ENCODE peak calls at places on chromosomes 11 and 22, in nine cellular contexts. H is HTR-8/SVneo, S is COR-L47, C is stomach, B is T-helper 2 cell, F is HAP-1, N is AG04450, V is mucosa of descending colon, Y is GM12891. L is an unnamed sample.
A peak's percentile ranks its signal among the peaks of the same experiment; 100 is the strongest.

GRCh38 chr11:72075756-72076155 is 4.6 kb downstream of the NUMA1 start:
- DNase-seq in H (no peak), S (no peak), C (no peak), V (no peak), N (no peak), B (no peak), F (no peak), Y (no peak), L (no peak)

GRCh38 chr22:19412478-19412877 is 19.1 kb downstream of the HIRA start:
- DNase-seq in S (no peak), C (no peak), V (no peak), N (no peak), H (no peak), B (no peak), F (no peak), Y (no peak), L (peak; percentile 27)

GRCh38 chr11:120622189-120622912 is 110.8 kb downstream of the GRIK4 start:
- DNase-seq in H (no peak), Y (no peak), N (no peak), S (peak; percentile 39), B (no peak), V (peak; percentile 31), F (no peak), C (no peak), L (no peak)

GRCh38 chr11:76885390-76886097 is 24.8 kb downstream of the ACER3 start:
- DNase-seq in B (no peak), C (no peak), V (no peak), N (no peak), S (no peak), F (no peak), H (peak; percentile 61), Y (no peak), L (no peak)

GRCh38 chr11:72812604-72812967 is 1.6 kb upstream of the ATG16L2 start:
- DNase-seq in F (no peak), H (peak; percentile 37), C (no peak), N (no peak), S (peak; percentile 69), V (no peak), Y (no peak), B (no peak), L (no peak)

GRCh38 chr22:45485271-45485670 is 17.4 kb upstream of the FBLN1 start:
- DNase-seq in B (no peak), H (no peak), V (no peak), C (no peak), F (peak; percentile 59), N (no peak), Y (no peak), S (no peak), L (no peak)

GRCh38 chr22:25085930-25086901 is 113.4 kb upstream of the CRYBB3 start:
- DNase-seq in Y (no peak), H (no peak), S (no peak), N (no peak), F (no peak), B (no peak), V (no peak), C (no peak), L (no peak)

GRCh38 chr11:36053314-36053713 is 109.5 kb downstream of the LDLRAD3 start:
- DNase-seq in V (no peak), B (no peak), F (no peak), C (no peak), S (no peak), H (no peak), Y (no peak), N (no peak), L (no peak)

GRCh38 chr22:23405366-23405851 is 174.7 kb downstream of the IGLL1 start:
- DNase-seq in N (no peak), Y (no peak), V (no peak), F (no peak), S (no peak), C (no peak), B (no peak), H (no peak), L (no peak)

GRCh38 chr11:74347381-74347780 is 35.9 kb upstream of the P4HA3 start:
- DNase-seq in F (no peak), H (no peak), Y (no peak), N (no peak), S (no peak), C (no peak), B (no peak), V (no peak), L (no peak)

GRCh38 chr11:57972013-57972367 is 51.7 kb upstream of the OR9Q1 start:
- DNase-seq in V (no peak), C (no peak), Y (no peak), B (no peak), S (no peak), N (no peak), F (no peak), H (no peak), L (no peak)

GRCh38 chr22:49536571-49537131 is 291.0 kb downstream of the BRD1 start:
- DNase-seq in Y (no peak), N (no peak), F (no peak), B (no peak), S (no peak), C (no peak), H (no peak), V (no peak), L (no peak)

GRCh38 chr11:130813638-130814037 is 102.6 kb downstream of the SNX19 start:
- DNase-seq in B (no peak), H (no peak), Y (no peak), F (no peak), S (no peak), C (no peak), V (no peak), N (no peak), L (no peak)

GRCh38 chr11:10638285-10638684 is 55.3 kb downstream of the IRAG1 start:
- DNase-seq in Y (no peak), V (no peak), H (no peak), N (no peak), B (no peak), C (no peak), F (no peak), S (no peak), L (peak; percentile 77)

GRCh38 chr11:69912161-69912910 is 93.1 kb upstream of the FGF3 start:
- DNase-seq in S (no peak), Y (no peak), H (no peak), V (no peak), B (peak; percentile 1), F (no peak), N (no peak), C (no peak), L (no peak)

GRCh38 chr11:70738661-70739060 is 340.3 kb downstream of the CTTN start:
- DNase-seq in F (no peak), S (no peak), N (no peak), V (no peak), H (no peak), Y (no peak), B (no peak), C (no peak), L (no peak)

GRCh38 chr22:41223535-41223934 is 17.2 kb downstream of the CHADL start:
- DNase-seq in S (no peak), C (no peak), V (no peak), N (no peak), B (no peak), H (no peak), F (no peak), Y (no peak), L (no peak)

GRCh38 chr22:18110194-18110943 is at the start of gene TUBA8:
- DNase-seq in B (no peak), S (peak; percentile 53), N (no peak), V (peak; percentile 24), Y (peak; percentile 39), C (peak; percentile 75), F (no peak), H (no peak), L (no peak)

GRCh38 chr11:130606181-130606580 is 157.7 kb downstream of the ADAMTS15 start:
- DNase-seq in S (no peak), N (no peak), F (no peak), C (no peak), V (no peak), Y (no peak), B (no peak), H (no peak), L (no peak)

GRCh38 chr11:120937501-120937900 is 86.4 kb upstream of the TBCEL start:
- DNase-seq in B (no peak), F (no peak), C (no peak), S (no peak), Y (no peak), N (no peak), V (no peak), H (no peak), L (no peak)

GRCh38 chr22:20536590-20537324 is 29.3 kb downstream of the MED15 start:
- DNase-seq in V (no peak), C (no peak), H (no peak), N (no peak), B (no peak), Y (no peak), F (no peak), S (no peak), L (no peak)

GRCh38 chr11:132278801-132279574 is 908.6 kb downstream of the NTM start:
- DNase-seq in B (no peak), H (no peak), V (peak; percentile 11), F (no peak), S (peak; percentile 27), N (peak; percentile 15), C (no peak), Y (no peak), L (peak; percentile 38)

GRCh38 chr11:125886997-125887372 is 483 bp upstream of the HYLS1 start:
- DNase-seq in S (no peak), N (no peak), V (peak; percentile 43), F (no peak), C (no peak), Y (peak; percentile 38), H (no peak), B (peak; percentile 28), L (peak; percentile 44)

GRCh38 chr11:9459573-9460321 is 1.1 kb upstream of the ZNF143 start:
- DNase-seq in S (peak; percentile 18), C (no peak), Y (no peak), F (peak; percentile 35), H (no peak), V (peak; percentile 53), B (peak; percentile 10), N (peak; percentile 7), L (peak; percentile 34)